ENCODE peak calls at places on chromosomes 7 and 10, in eight cellular contexts. U is mammary epithelial cell; S is kidney epithelial cell; W is esophagus squamous epithelium; F is CD8-positive, alpha-beta T cell; A is neural progenitor cell; R is GM23338; H is tibial artery. Z is an unnamed sample.

GRCh38 chr7:80500325-80500724 is 11.5 kb downstream of the GNAT3 start:
- DNase-seq in H (no peak), F (no peak), W (no peak), S (no peak), A (no peak), U (no peak), R (no peak), Z (peak; percentile 26)

GRCh38 chr7:117871778-117872538 is 1.3 kb downstream of the CTTNBP2 start:
- DNase-seq in U (no peak), S (no peak), W (no peak), A (peak; percentile 74), R (peak; percentile 72), F (no peak), H (peak; percentile 42), Z (no peak)

GRCh38 chr7:155194531-155195140 is 103.0 kb upstream of the INSIG1 start:
- DNase-seq in W (no peak), F (no peak), A (no peak), S (no peak), R (no peak), U (no peak), H (no peak), Z (no peak)

GRCh38 chr7:132117181-132117580 is 459.1 kb downstream of the PLXNA4 start:
- DNase-seq in U (peak; percentile 80), W (no peak), R (no peak), H (no peak), F (no peak), A (no peak), S (peak; percentile 52), Z (peak; percentile 87)

GRCh38 chr10:17779761-17780160 is 27.8 kb downstream of the TMEM236 start:
- DNase-seq in H (no peak), A (no peak), U (no peak), S (no peak), W (no peak), R (no peak), F (no peak), Z (no peak)

GRCh38 chr7:42285383-42285824 is 48.4 kb upstream of the GLI3 start:
- DNase-seq in F (no peak), U (peak; percentile 21), S (no peak), W (no peak), H (no peak), A (no peak), R (no peak), Z (no peak)

GRCh38 chr10:63819753-63820347 is 298.6 kb downstream of the REEP3 start:
- DNase-seq in F (no peak), H (peak; percentile 83), A (peak; percentile 67), S (peak; percentile 37), W (no peak), R (peak; percentile 77), U (peak; percentile 36), Z (peak; percentile 58)

GRCh38 chr10:35562427-35562826 is 42.7 kb upstream of the GJD4 start:
- DNase-seq in A (no peak), R (no peak), H (no peak), F (peak; percentile 11), U (no peak), S (no peak), W (no peak), Z (no peak)

GRCh38 chr7:97818066-97818663 is 54.0 kb downstream of the ASNS start:
- DNase-seq in S (no peak), A (no peak), R (no peak), W (no peak), F (no peak), U (no peak), H (no peak), Z (no peak)

GRCh38 chr7:32941181-32941995 is 15.9 kb upstream of the FKBP9 start:
- DNase-seq in S (no peak), H (no peak), F (no peak), W (no peak), U (peak; percentile 23), A (peak; percentile 24), R (peak; percentile 77), Z (peak; percentile 6)

GRCh38 chr10:86644412-86645110 is 9.8 kb upstream of the OPN4 start:
- DNase-seq in A (no peak), S (no peak), H (no peak), R (no peak), F (peak; percentile 44), U (peak; percentile 78), W (no peak), Z (peak; percentile 32)

GRCh38 chr10:116905845-116906210 is 56.5 kb downstream of the ENO4 start:
- DNase-seq in A (no peak), H (no peak), F (no peak), U (no peak), S (no peak), W (no peak), R (no peak), Z (no peak)

GRCh38 chr10:98886686-98887085 is 349.0 kb downstream of the HPSE2 start:
- DNase-seq in A (no peak), R (no peak), H (no peak), W (no peak), S (no peak), F (no peak), U (peak; percentile 2), Z (peak; percentile 83)

GRCh38 chr7:133352430-133352829 is 99.6 kb downstream of the EXOC4 start:
- DNase-seq in W (no peak), S (no peak), F (no peak), U (no peak), R (no peak), H (no peak), A (no peak), Z (no peak)

GRCh38 chr10:17009228-17009700 is 120.3 kb downstream of the CUBN start:
- DNase-seq in R (no peak), F (no peak), A (no peak), U (peak; percentile 56), H (peak; percentile 42), S (no peak), W (no peak), Z (peak; percentile 57)

GRCh38 chr10:71434760-71435394 is 38.2 kb downstream of the CDH23 start:
- DNase-seq in H (no peak), R (no peak), A (no peak), U (no peak), W (no peak), S (no peak), F (no peak), Z (no peak)

GRCh38 chr7:120838281-120838682 is 19.7 kb downstream of the TSPAN12 start:
- DNase-seq in R (no peak), S (no peak), W (no peak), F (no peak), H (no peak), U (no peak), A (no peak), Z (no peak)

GRCh38 chr10:37860494-37861190 is 3.2 kb upstream of the ZNF248 start:
- DNase-seq in F (no peak), U (peak; percentile 75), A (no peak), W (no peak), H (no peak), S (peak; percentile 41), R (no peak), Z (peak; percentile 86)

GRCh38 chr7:129454249-129454551 is 20.0 kb downstream of the STRIP2 start:
- DNase-seq in W (no peak), A (no peak), S (no peak), R (no peak), U (peak; percentile 74), H (no peak), F (no peak), Z (peak; percentile 83)

GRCh38 chr7:36661135-36661840 is 63.0 kb downstream of the AOAH start:
- DNase-seq in W (no peak), F (no peak), A (peak; percentile 63), S (peak; percentile 70), U (peak; percentile 92), H (no peak), R (peak; percentile 37), Z (peak; percentile 67)

GRCh38 chr10:71980181-71981023 is 16.2 kb downstream of the CHST3 start:
- DNase-seq in H (no peak), W (no peak), F (no peak), A (no peak), R (no peak), S (no peak), U (no peak), Z (no peak)

GRCh38 chr10:50582061-50582460 is 41.7 kb downstream of the SGMS1 start:
- DNase-seq in U (no peak), S (no peak), R (no peak), A (no peak), W (no peak), F (no peak), H (no peak), Z (no peak)

GRCh38 chr10:124072106-124072505 is 21.3 kb downstream of the CHST15 start:
- DNase-seq in W (no peak), F (no peak), U (no peak), A (no peak), S (no peak), H (no peak), R (no peak), Z (no peak)
- H3K4me3 ChIP-seq in W (no peak overlapping the region), F (no peak overlapping the region), U (no peak overlapping the region), A (no peak overlapping the region), S (no peak overlapping the region), H (no peak overlapping the region), R (no peak overlapping the region), Z (no peak overlapping the region)

GRCh38 chr10:104403625-104404024 is 50.0 kb downstream of the CFAP58 start:
- DNase-seq in W (no peak), A (no peak), H (no peak), S (no peak), F (no peak), U (no peak), R (no peak), Z (no peak)

GRCh38 chr10:104406715-104407517 is 53.3 kb downstream of the CFAP58 start:
- DNase-seq in S (peak; percentile 7), U (peak; percentile 27), A (peak; percentile 62), F (no peak), H (no peak), R (peak; percentile 68), W (no peak), Z (peak; percentile 67)
- TF ChIP-seq CTCF in S (peak; percentile 58), U (peak; percentile 77), A (peak; percentile 75), F (no peak), H (peak; percentile 71), R (peak; percentile 77), W (peak; percentile 15), Z (peak; percentile 54)

GRCh38 chr7:157195868-157196267 is 57.1 kb downstream of the UBE3C start:
- DNase-seq in A (no peak), R (no peak), H (no peak), U (no peak), S (no peak), W (no peak), F (no peak), Z (no peak)
- H3K36me3 ChIP-seq in A (peaks cover 3% of the 10 kb centered on the region), R (peaks cover 27% of the 10 kb centered on the region), H (peaks cover 30% of the 10 kb centered on the region), U (peaks cover 28% of the 10 kb centered on the region), S (no peaks in the 10 kb centered on the region), W (peaks cover 6% of the 10 kb centered on the region), F (peaks cover 6% of the 10 kb centered on the region), Z (peaks cover 9% of the 10 kb centered on the region)

GRCh38 chr10:11682896-11683295 is 59.3 kb upstream of the ECHDC3 start:
- DNase-seq in R (no peak), F (no peak), A (no peak), U (no peak), H (no peak), W (no peak), S (no peak), Z (no peak)

GRCh38 chr10:11683529-11684320 is 58.5 kb upstream of the ECHDC3 start:
- DNase-seq in A (no peak), S (no peak), W (no peak), R (no peak), U (no peak), F (no peak), H (no peak), Z (no peak)

GRCh38 chr10:11685787-11686218 is 56.4 kb upstream of the ECHDC3 start:
- DNase-seq in U (peak; percentile 61), F (peak; percentile 73), A (no peak), W (peak; percentile 25), S (peak; percentile 65), H (peak; percentile 60), R (no peak), Z (peak; percentile 73)

GRCh38 chr10:11687357-11687771 is 54.8 kb upstream of the ECHDC3 start:
- DNase-seq in U (peak; percentile 76), H (no peak), A (no peak), W (no peak), S (peak; percentile 69), F (no peak), R (peak; percentile 35), Z (peak; percentile 71)

GRCh38 chr10:11684717-11685645 is 57.2 kb upstream of the ECHDC3 start:
- DNase-seq in R (no peak), U (peak; percentile 92), F (peak; percentile 80), W (peak; percentile 35), A (peak; percentile 44), H (peak; percentile 78), S (peak; percentile 86), Z (peak; percentile 94)
- H3K4me3 ChIP-seq in R (no peak overlapping the region), U (peak overlapping the region; percentile 33), F (peak overlapping the region; percentile 45), W (peak overlapping the region; percentile 31), A (no peak overlapping the region), H (peak overlapping the region; percentile 42), S (no peak overlapping the region), Z (peak overlapping the region; percentile 3)

Z was measured in bronchial epithelial cell.